ENCODE peak calls at places on chromosomes 12 and 14, in six cellular contexts. B is K562, I is endothelial cell of umbilical vein, V is heart left ventricle, J is IMR-90, H is transverse colon. N is an unnamed sample.
A peak's percentile ranks its signal among the peaks of the same experiment; 100 is the strongest.

GRCh38 chr14:103578401-103579075 is 15.8 kb downstream of the COA8 start:
- DNase-seq in B (no peak), I (no peak), V (no peak), J (peak; percentile 53), H (no peak), N (no peak)

GRCh38 chr12:88726806-88727722 is 146.8 kb upstream of the KITLG start:
- DNase-seq in B (no peak), I (no peak), V (no peak), J (peak; percentile 83), H (no peak), N (no peak)

GRCh38 chr14:102020058-102020971 is 55.9 kb downstream of the DYNC1H1 start:
- DNase-seq in B (no peak), I (no peak), V (no peak), J (peak; percentile 94), H (no peak), N (peak; percentile 68)

GRCh38 chr12:14416658-14417057 is 51.2 kb downstream of the ATF7IP start:
- DNase-seq in B (no peak), I (peak; percentile 96), V (no peak), J (peak; percentile 93), H (no peak), N (no peak)

GRCh38 chr12:109130297-109130696 is 13.9 kb downstream of the ACACB start:
- DNase-seq in B (no peak), I (no peak), V (no peak), J (no peak), H (no peak), N (no peak)

GRCh38 chr12:94535614-94535932 is 75.9 kb upstream of the CEP83 start:
- DNase-seq in B (no peak), I (no peak), V (no peak), J (no peak), H (no peak), N (no peak)

GRCh38 chr14:54642950-54643695 is 76.2 kb downstream of the SAMD4A start:
- DNase-seq in B (no peak), I (no peak), V (no peak), J (peak; percentile 46), H (no peak), N (no peak)

GRCh38 chr12:4829793-4830162 is 79.9 kb upstream of the KCNA1 start:
- DNase-seq in B (no peak), I (no peak), V (no peak), J (no peak), H (no peak), N (no peak)

GRCh38 chr14:64912256-64912655 is 2.0 kb upstream of the CHURC1 start:
- DNase-seq in B (no peak), I (no peak), V (no peak), J (no peak), H (no peak), N (no peak)

GRCh38 chr14:36293824-36294223 is 26.6 kb downstream of the MBIP start:
- DNase-seq in B (no peak), I (no peak), V (no peak), J (peak; percentile 62), H (no peak), N (no peak)

GRCh38 chr14:94540031-94540794 is 21.0 kb upstream of the SERPINA4 start:
- DNase-seq in B (no peak), I (peak; percentile 43), V (no peak), J (peak; percentile 9), H (no peak), N (no peak)

GRCh38 chr12:16330554-16330953 is 16.9 kb upstream of the MGST1 start:
- DNase-seq in B (no peak), I (no peak), V (no peak), J (no peak), H (no peak), N (no peak)

GRCh38 chr14:99955826-99956455 is 109.3 kb upstream of the EVL start:
- DNase-seq in B (no peak), I (no peak), V (no peak), J (no peak), H (no peak), N (no peak)

GRCh38 chr14:64137657-64138290 is 156.4 kb downstream of the ESR2 start:
- DNase-seq in B (no peak), I (peak; percentile 20), V (no peak), J (peak; percentile 8), H (no peak), N (no peak)

GRCh38 chr14:99821519-99822165 is 28.4 kb downstream of the EML1 start:
- DNase-seq in B (no peak), I (no peak), V (no peak), J (peak; percentile 85), H (no peak), N (peak; percentile 36)

GRCh38 chr12:122227341-122227740 is 1.5 kb upstream of the DIABLO start:
- DNase-seq in B (no peak), I (no peak), V (no peak), J (no peak), H (no peak), N (no peak)

GRCh38 chr14:89848165-89848564 is 106.4 kb downstream of the EFCAB11 start:
- DNase-seq in B (no peak), I (no peak), V (no peak), J (peak; percentile 71), H (no peak), N (no peak)

GRCh38 chr12:121295123-121295745 is 1.3 kb downstream of the CAMKK2 start:
- DNase-seq in B (no peak), I (peak; percentile 26), V (no peak), J (no peak), H (no peak), N (no peak)

GRCh38 chr14:92480856-92481255 is 32.7 kb upstream of the RIN3 start:
- DNase-seq in B (no peak), I (no peak), V (no peak), J (no peak), H (peak; percentile 4), N (no peak)

GRCh38 chr14:23119362-23120327 is 590 bp upstream of the CEBPE start:
- DNase-seq in B (no peak), I (no peak), V (no peak), J (no peak), H (no peak), N (no peak)

GRCh38 chr12:124109760-124110159 is 136.7 kb downstream of the ZNF664 start:
- DNase-seq in B (peak; percentile 83), I (peak; percentile 85), V (no peak), J (peak; percentile 5), H (no peak), N (peak; percentile 84)

GRCh38 chr12:97276621-97277020 is 186.0 kb upstream of the RMST start:
- DNase-seq in B (no peak), I (no peak), V (no peak), J (no peak), H (no peak), N (no peak)

GRCh38 chr12:121373748-121374147 is 21.5 kb upstream of the ANAPC5 start:
- DNase-seq in B (no peak), I (no peak), V (no peak), J (no peak), H (no peak), N (no peak)

GRCh38 chr12:56104815-56105476 is 587 bp downstream of the PA2G4 start:
- DNase-seq in B (peak; percentile 70), I (peak; percentile 32), V (no peak), J (no peak), H (no peak), N (no peak)

GRCh38 chr12:10940389-10940788 is 1.3 kb upstream of the TAS2R14 start:
- DNase-seq in B (no peak), I (no peak), V (no peak), J (peak; percentile 87), H (no peak), N (peak; percentile 21)

GRCh38 chr12:89212339-89212771 is 139.9 kb downstream of the DUSP6 start:
- DNase-seq in B (no peak), I (peak; percentile 85), V (peak; percentile 52), J (no peak), H (peak; percentile 16), N (no peak)

GRCh38 chr12:3885179-3886094 is 12.2 kb upstream of the PARP11 start:
- DNase-seq in B (peak; percentile 6), I (peak; percentile 57), V (peak; percentile 26), J (peak; percentile 48), H (no peak), N (peak; percentile 11)

GRCh38 chr14:30855345-30856037 is 18.9 kb upstream of the COCH start:
- DNase-seq in B (no peak), I (no peak), V (no peak), J (no peak), H (no peak), N (no peak)

GRCh38 chr14:23436327-23437141 is 1.1 kb upstream of the MYH7 start:
- DNase-seq in B (peak; percentile 47), I (no peak), V (no peak), J (no peak), H (peak; percentile 1), N (no peak)

DNA sequence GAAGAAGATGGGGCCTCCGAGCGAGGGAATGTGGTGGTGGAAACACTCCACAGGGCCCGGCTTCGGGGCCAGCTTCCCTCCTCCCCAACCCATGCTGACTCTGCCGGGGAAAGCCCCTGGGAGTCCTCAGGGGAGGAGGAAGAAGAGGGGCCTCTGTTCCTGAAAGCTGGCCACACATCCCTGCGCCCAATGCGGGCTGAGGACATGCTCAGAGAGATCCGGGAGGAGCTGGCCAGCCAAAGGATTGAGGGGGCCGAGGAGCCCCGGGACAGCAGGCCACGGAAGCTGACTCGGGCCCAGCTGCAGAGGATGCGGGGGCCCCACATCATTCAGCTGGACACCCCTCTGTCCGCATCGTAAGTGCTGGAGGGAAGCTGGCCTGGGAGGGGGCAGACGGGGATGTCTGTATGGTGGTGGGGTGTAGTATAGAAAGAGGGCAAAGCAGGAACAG is 14.3 kb downstream of the TNFRSF1A start:
- DNase-seq in B (no peak), I (no peak), V (peak; percentile 40), J (no peak), H (no peak), N (no peak)
- TF ChIP-seq POLR2A in B (peak; percentile 4), I (no peak), V (no peak), J (no peak), H (peak; percentile 36), N (no peak)

DNA sequence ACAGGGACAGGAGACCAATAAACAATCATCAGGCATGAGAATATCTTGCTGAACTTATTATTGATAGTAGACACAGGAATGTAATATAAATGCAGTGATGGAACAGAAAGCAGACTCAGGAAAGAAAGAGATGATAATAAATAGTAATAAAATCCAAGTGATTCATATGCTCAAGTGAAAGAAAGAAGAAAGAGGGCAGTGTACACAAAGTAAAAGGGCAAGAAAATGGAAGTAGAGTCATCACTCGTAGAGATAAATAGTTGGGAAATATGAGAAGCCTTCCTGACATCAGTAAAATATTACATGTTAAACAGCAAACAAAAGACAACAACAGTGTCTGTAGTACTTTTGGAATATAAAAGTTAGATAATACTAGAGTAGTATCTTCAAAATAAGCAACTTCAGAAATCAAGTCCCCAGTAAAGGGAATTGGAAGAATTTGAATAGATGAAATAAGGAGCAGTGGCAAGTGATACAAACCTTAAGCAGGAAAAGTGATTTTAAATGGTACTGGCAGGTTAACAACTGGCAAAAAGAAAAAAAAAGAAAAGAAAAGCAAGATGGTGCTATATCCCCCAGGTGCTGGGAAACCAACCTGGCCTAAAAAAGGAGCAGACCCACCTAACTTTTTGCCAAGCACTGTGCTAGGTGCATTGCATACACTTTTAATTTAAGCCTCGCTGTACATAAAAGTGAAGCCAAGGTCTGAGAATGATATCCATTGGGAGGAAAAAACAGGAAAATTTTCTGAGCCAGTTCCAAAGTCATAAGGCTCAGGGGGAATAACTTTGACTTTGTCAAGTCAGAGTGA is 412.5 kb downstream of the RAD51B start:
- DNase-seq in B (no peak), I (peak; percentile 77), V (no peak), J (peak; percentile 62), H (no peak), N (no peak)
- TF ChIP-seq POLR2A in B (no peak), I (no peak), V (no peak), J (peak; percentile 21), H (no peak), N (no peak)

GRCh38 chr12:92108651-92109050 is 37.0 kb downstream of the BTG1 start:
- DNase-seq in B (peak; percentile 18), I (no peak), V (no peak), J (peak; percentile 78), H (no peak), N (no peak)
- TF ChIP-seq POLR2A in B (no peak), I (no peak), V (no peak), J (no peak), H (no peak), N (no peak)

GRCh38 chr12:128819293-128820144 is 4.2 kb downstream of the SLC15A4 start:
- DNase-seq in B (no peak), I (no peak), V (no peak), J (no peak), H (no peak), N (no peak)
- TF ChIP-seq POLR2A in B (no peak), I (no peak), V (no peak), J (no peak), H (no peak), N (no peak)

N was measured in H54.